ENCODE peak calls at places on chromosomes 13 and 19, in eight cellular contexts. One of them, this sample, is unnamed. For H3K36me3 and H3K4me1, the result is how much of the 10 kb centered on the place peaks cover.

GRCh38 chr19:43901395-43902390 is 33.4 kb downstream of the ZNF45 start:
- DNase-seq in heart left ventricle: peak
- DNase-seq in K562: peak
- DNase-seq in uterus: peak
- DNase-seq in body of pancreas: peak
- DNase-seq in transverse colon: peak
- DNase-seq in gastrocnemius medialis: peak
- DNase-seq in stomach: peak
- DNase-seq in this sample: peak

GRCh38 chr13:27283906-27284523 is 13.4 kb downstream of the RASL11A start:
- DNase-seq in heart left ventricle: no peak
- DNase-seq in K562: no peak
- DNase-seq in uterus: no peak
- DNase-seq in body of pancreas: peak
- DNase-seq in transverse colon: peak
- DNase-seq in gastrocnemius medialis: no peak
- DNase-seq in stomach: no peak
- DNase-seq in this sample: no peak

GRCh38 chr19:47239610-47240296 is 8.8 kb upstream of the BBC3 start:
- DNase-seq in heart left ventricle: peak
- DNase-seq in K562: no peak
- DNase-seq in uterus: peak
- DNase-seq in body of pancreas: peak
- DNase-seq in transverse colon: peak
- DNase-seq in gastrocnemius medialis: no peak
- DNase-seq in stomach: peak
- DNase-seq in this sample: peak

GRCh38 chr19:44604241-44604640 is 9.1 kb upstream of the IGSF23 start:
- DNase-seq in heart left ventricle: no peak
- DNase-seq in K562: no peak
- DNase-seq in uterus: no peak
- DNase-seq in body of pancreas: no peak
- DNase-seq in transverse colon: no peak
- DNase-seq in gastrocnemius medialis: no peak
- DNase-seq in stomach: no peak
- DNase-seq in this sample: no peak

GRCh38 chr13:41222259-41222852 is 28.0 kb upstream of the KBTBD7 start:
- DNase-seq in heart left ventricle: no peak
- DNase-seq in K562: peak
- DNase-seq in uterus: peak
- DNase-seq in body of pancreas: peak
- DNase-seq in transverse colon: peak
- DNase-seq in gastrocnemius medialis: peak
- DNase-seq in stomach: peak
- DNase-seq in this sample: no peak

GRCh38 chr13:106118050-106118449 is 417.4 kb downstream of the EFNB2 start:
- DNase-seq in heart left ventricle: no peak
- DNase-seq in K562: no peak
- DNase-seq in uterus: no peak
- DNase-seq in body of pancreas: no peak
- DNase-seq in transverse colon: no peak
- DNase-seq in gastrocnemius medialis: no peak
- DNase-seq in stomach: no peak
- DNase-seq in this sample: no peak

GRCh38 chr13:57787058-57787791 is 155.7 kb downstream of the PCDH17 start:
- DNase-seq in heart left ventricle: no peak
- DNase-seq in K562: no peak
- DNase-seq in uterus: no peak
- DNase-seq in body of pancreas: no peak
- DNase-seq in transverse colon: no peak
- DNase-seq in gastrocnemius medialis: no peak
- DNase-seq in stomach: no peak
- DNase-seq in this sample: no peak

GRCh38 chr19:3034845-3035541 is 5.9 kb upstream of the TLE2 start:
- DNase-seq in heart left ventricle: no peak
- DNase-seq in K562: peak
- DNase-seq in uterus: peak
- DNase-seq in body of pancreas: no peak
- DNase-seq in transverse colon: peak
- DNase-seq in gastrocnemius medialis: no peak
- DNase-seq in stomach: peak
- DNase-seq in this sample: peak

GRCh38 chr13:44903596-44903995 is 85.7 kb downstream of the NUFIP1 start:
- DNase-seq in heart left ventricle: peak
- DNase-seq in K562: no peak
- DNase-seq in uterus: peak
- DNase-seq in body of pancreas: peak
- DNase-seq in transverse colon: peak
- DNase-seq in gastrocnemius medialis: peak
- DNase-seq in stomach: peak
- DNase-seq in this sample: peak

GRCh38 chr19:58396691-58397532 is 1.5 kb downstream of the RNF225 start:
- DNase-seq in heart left ventricle: no peak
- DNase-seq in K562: no peak
- DNase-seq in uterus: no peak
- DNase-seq in body of pancreas: no peak
- DNase-seq in transverse colon: no peak
- DNase-seq in gastrocnemius medialis: no peak
- DNase-seq in stomach: no peak
- DNase-seq in this sample: no peak

GRCh38 chr13:100176781-100177389 is 88.0 kb downstream of the PCCA start:
- DNase-seq in heart left ventricle: no peak
- DNase-seq in K562: no peak
- DNase-seq in uterus: no peak
- DNase-seq in body of pancreas: no peak
- DNase-seq in transverse colon: no peak
- DNase-seq in gastrocnemius medialis: no peak
- DNase-seq in stomach: no peak
- DNase-seq in this sample: no peak

DNA sequence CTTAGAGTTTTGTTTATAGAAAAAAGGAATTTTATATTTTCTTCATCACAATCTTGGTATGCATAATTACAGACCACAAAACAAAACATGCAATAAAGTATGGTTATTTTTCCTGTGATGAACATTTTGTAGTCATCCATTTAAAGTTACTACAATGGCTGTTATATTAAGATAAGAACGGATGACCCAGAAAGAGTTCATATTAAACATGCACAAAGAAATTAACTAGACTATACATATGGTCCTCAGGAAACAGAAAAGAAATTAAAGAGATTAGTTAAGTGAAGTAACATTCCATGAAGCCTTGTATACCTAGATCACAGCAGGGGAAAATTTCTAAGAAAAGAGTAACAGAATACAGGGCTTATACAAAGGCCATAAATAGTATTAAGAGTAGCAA is 36.8 kb downstream of the RBM26 start:
- DNase-seq in heart left ventricle: no peak
- DNase-seq in K562: no peak
- DNase-seq in uterus: no peak
- DNase-seq in body of pancreas: no peak
- DNase-seq in transverse colon: no peak
- DNase-seq in gastrocnemius medialis: no peak
- DNase-seq in stomach: no peak
- DNase-seq in this sample: no peak
- H3K36me3 ChIP-seq in heart left ventricle: under half
- H3K36me3 ChIP-seq in K562: half or more
- H3K36me3 ChIP-seq in uterus: under half
- H3K36me3 ChIP-seq in body of pancreas: under half
- H3K36me3 ChIP-seq in transverse colon: under half
- H3K36me3 ChIP-seq in gastrocnemius medialis: half or more
- H3K36me3 ChIP-seq in stomach: under half
- H3K36me3 ChIP-seq in this sample: under half

DNA sequence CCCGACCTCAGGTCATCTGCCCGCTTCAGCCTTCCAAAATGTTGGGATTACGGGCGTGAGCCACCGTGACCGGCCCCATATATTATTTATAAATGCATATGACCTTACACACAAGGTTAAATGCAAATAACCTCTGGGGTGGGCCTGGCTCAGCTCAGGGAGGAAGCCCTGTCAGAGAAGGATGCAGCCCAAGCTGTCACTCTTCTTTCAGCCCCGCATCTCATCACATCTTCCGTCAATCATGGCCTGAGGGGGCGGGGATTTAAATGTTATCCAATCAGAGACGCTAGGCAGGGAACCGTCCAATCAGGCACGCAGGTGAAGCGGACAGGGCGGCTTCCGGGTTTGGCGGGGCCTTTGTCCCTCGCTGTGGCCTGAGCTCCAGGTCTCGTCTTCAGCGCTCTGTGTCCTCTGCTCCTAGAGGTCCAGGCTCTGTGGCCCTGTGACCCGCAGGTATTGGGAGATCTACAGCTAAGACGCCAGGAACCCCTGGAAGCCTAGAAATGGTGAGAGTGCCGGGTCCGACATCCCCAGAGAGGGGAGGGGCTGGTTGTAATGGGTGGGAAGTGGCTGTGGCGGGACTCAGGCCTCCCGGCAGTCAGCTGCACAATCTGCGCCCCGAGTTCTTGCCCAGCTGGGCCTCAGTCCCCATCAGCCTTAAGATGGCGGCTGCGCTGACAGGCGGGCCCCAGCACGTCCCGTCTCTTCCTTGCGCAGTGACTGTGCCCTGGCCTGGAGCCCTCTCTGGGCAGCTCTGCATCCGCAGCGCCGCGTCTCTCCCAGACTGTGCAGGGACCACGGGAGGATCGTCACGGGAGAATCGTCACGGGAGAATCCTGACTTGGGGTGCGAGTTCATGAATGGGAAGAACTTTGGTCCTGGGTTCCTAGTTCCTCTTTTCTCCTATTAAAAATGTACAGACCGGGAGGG is at the start of gene ZNF430:
- DNase-seq in heart left ventricle: peak
- DNase-seq in K562: peak
- DNase-seq in uterus: peak
- DNase-seq in body of pancreas: peak
- DNase-seq in transverse colon: peak
- DNase-seq in gastrocnemius medialis: peak
- DNase-seq in stomach: peak
- DNase-seq in this sample: peak
- TF ChIP-seq POLR2A in heart left ventricle: peak
- TF ChIP-seq POLR2A in K562: peak
- TF ChIP-seq POLR2A in uterus: peak
- TF ChIP-seq POLR2A in body of pancreas: peak
- TF ChIP-seq POLR2A in transverse colon: peak
- TF ChIP-seq POLR2A in gastrocnemius medialis: peak
- TF ChIP-seq POLR2A in stomach: no peak
- TF ChIP-seq POLR2A in this sample: peak

GRCh38 chr19:18427752-18428131 is 8.5 kb downstream of the SSBP4 start:
- DNase-seq in heart left ventricle: no peak
- DNase-seq in K562: no peak
- DNase-seq in uterus: no peak
- DNase-seq in body of pancreas: no peak
- DNase-seq in transverse colon: no peak
- DNase-seq in gastrocnemius medialis: no peak
- DNase-seq in stomach: no peak
- DNase-seq in this sample: no peak

GRCh38 chr19:18425515-18426415 is 6.6 kb downstream of the SSBP4 start:
- DNase-seq in heart left ventricle: no peak
- DNase-seq in K562: no peak
- DNase-seq in uterus: peak
- DNase-seq in body of pancreas: no peak
- DNase-seq in transverse colon: peak
- DNase-seq in gastrocnemius medialis: peak
- DNase-seq in stomach: no peak
- DNase-seq in this sample: peak

GRCh38 chr19:18424890-18425514 is 5.8 kb downstream of the SSBP4 start:
- DNase-seq in heart left ventricle: no peak
- DNase-seq in K562: no peak
- DNase-seq in uterus: no peak
- DNase-seq in body of pancreas: no peak
- DNase-seq in transverse colon: no peak
- DNase-seq in gastrocnemius medialis: no peak
- DNase-seq in stomach: no peak
- DNase-seq in this sample: no peak

GRCh38 chr19:18427080-18427751 is 8.0 kb downstream of the SSBP4 start:
- DNase-seq in heart left ventricle: no peak
- DNase-seq in K562: no peak
- DNase-seq in uterus: no peak
- DNase-seq in body of pancreas: no peak
- DNase-seq in transverse colon: no peak
- DNase-seq in gastrocnemius medialis: no peak
- DNase-seq in stomach: no peak
- DNase-seq in this sample: no peak

GRCh38 chr19:18426416-18426767 is 7.2 kb downstream of the SSBP4 start:
- DNase-seq in heart left ventricle: no peak
- DNase-seq in K562: no peak
- DNase-seq in uterus: no peak
- DNase-seq in body of pancreas: no peak
- DNase-seq in transverse colon: no peak
- DNase-seq in gastrocnemius medialis: no peak
- DNase-seq in stomach: no peak
- DNase-seq in this sample: no peak
- H3K4me1 ChIP-seq in heart left ventricle: half or more
- H3K4me1 ChIP-seq in K562: half or more
- H3K4me1 ChIP-seq in uterus: under half
- H3K4me1 ChIP-seq in body of pancreas: under half
- H3K4me1 ChIP-seq in transverse colon: under half
- H3K4me1 ChIP-seq in gastrocnemius medialis: under half
- H3K4me1 ChIP-seq in stomach: half or more
- H3K4me1 ChIP-seq in this sample: under half

GRCh38 chr19:16403151-16403977 is 68.4 kb downstream of the EPS15L1 start:
- DNase-seq in heart left ventricle: no peak
- DNase-seq in K562: no peak
- DNase-seq in uterus: peak
- DNase-seq in body of pancreas: no peak
- DNase-seq in transverse colon: no peak
- DNase-seq in gastrocnemius medialis: no peak
- DNase-seq in stomach: no peak
- DNase-seq in this sample: no peak

GRCh38 chr19:16404396-16404795 is 67.4 kb downstream of the EPS15L1 start:
- DNase-seq in heart left ventricle: no peak
- DNase-seq in K562: no peak
- DNase-seq in uterus: no peak
- DNase-seq in body of pancreas: no peak
- DNase-seq in transverse colon: no peak
- DNase-seq in gastrocnemius medialis: no peak
- DNase-seq in stomach: no peak
- DNase-seq in this sample: no peak

GRCh38 chr19:16406356-16406755 is 65.4 kb downstream of the EPS15L1 start:
- DNase-seq in heart left ventricle: no peak
- DNase-seq in K562: no peak
- DNase-seq in uterus: no peak
- DNase-seq in body of pancreas: no peak
- DNase-seq in transverse colon: no peak
- DNase-seq in gastrocnemius medialis: no peak
- DNase-seq in stomach: no peak
- DNase-seq in this sample: no peak

GRCh38 chr19:16405091-16405490 is 66.7 kb downstream of the EPS15L1 start:
- DNase-seq in heart left ventricle: no peak
- DNase-seq in K562: no peak
- DNase-seq in uterus: no peak
- DNase-seq in body of pancreas: no peak
- DNase-seq in transverse colon: no peak
- DNase-seq in gastrocnemius medialis: no peak
- DNase-seq in stomach: no peak
- DNase-seq in this sample: no peak

DNA sequence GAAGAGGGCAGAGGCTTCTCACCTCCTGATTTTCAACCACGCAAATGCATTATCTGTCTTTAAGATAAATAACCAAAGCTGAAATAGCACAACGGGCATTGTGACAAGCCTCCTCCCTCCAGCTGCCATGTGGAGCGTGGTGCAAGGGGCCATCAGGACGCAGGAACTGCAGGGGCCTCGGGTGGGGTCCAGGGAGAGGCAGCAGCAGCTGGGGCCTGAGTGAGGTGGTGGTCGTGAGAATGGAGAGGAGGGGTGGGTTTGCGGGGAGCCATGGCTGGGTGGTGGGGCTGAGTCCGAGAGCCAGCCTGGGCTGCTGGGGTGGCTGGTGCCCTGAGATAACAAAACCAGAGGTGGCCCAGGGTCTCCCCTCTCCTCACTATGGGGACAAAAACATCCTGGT is 66.0 kb downstream of the EPS15L1 start:
- DNase-seq in heart left ventricle: no peak
- DNase-seq in K562: no peak
- DNase-seq in uterus: no peak
- DNase-seq in body of pancreas: no peak
- DNase-seq in transverse colon: no peak
- DNase-seq in gastrocnemius medialis: no peak
- DNase-seq in stomach: no peak
- DNase-seq in this sample: no peak
- H3K36me3 ChIP-seq in heart left ventricle: under half
- H3K36me3 ChIP-seq in K562: half or more
- H3K36me3 ChIP-seq in uterus: under half
- H3K36me3 ChIP-seq in body of pancreas: under half
- H3K36me3 ChIP-seq in transverse colon: under half
- H3K36me3 ChIP-seq in gastrocnemius medialis: half or more
- H3K36me3 ChIP-seq in stomach: half or more
- H3K36me3 ChIP-seq in this sample: half or more

This sample was measured in Peyer's patch.